ENCODE peak calls at places on chromosomes 13 and 19, in ten cellular contexts. R, M, C, I, F, Z, L, Y, A and W are unnamed samples.

GRCh38 chr19:38506723-38507550 is 73.4 kb downstream of the RYR1 start:
- DNase-seq in R (peak), M (peak), C (peak), I (peak), F (peak), Z (peak), L (peak), Y (peak), A (peak), W (peak)

GRCh38 chr13:38743499-38743898 is 56.6 kb downstream of the FREM2 start:
- DNase-seq in R (peak), M (no peak), C (no peak), I (no peak), F (no peak), Z (no peak), L (no peak), Y (no peak), A (no peak), W (no peak)

GRCh38 chr19:41031926-41032325 is 40.8 kb downstream of the CYP2B6 start:
- DNase-seq in R (no peak), M (peak), C (no peak), I (no peak), F (no peak), Z (no peak), L (no peak), Y (no peak), A (no peak), W (no peak)

GRCh38 chr13:104143760-104144406 is 1077.7 kb upstream of the SLC10A2 start:
- DNase-seq in R (peak), M (peak), C (no peak), I (no peak), F (peak), Z (no peak), L (no peak), Y (peak), A (no peak), W (no peak)

GRCh38 chr19:17405250-17406038 is at the start of gene BST2:
- DNase-seq in R (peak), M (peak), C (peak), I (peak), F (peak), Z (peak), L (peak), Y (no peak), A (peak), W (no peak)

GRCh38 chr19:43759515-43759914 is 4.8 kb upstream of the SMG9 start:
- DNase-seq in R (no peak), M (no peak), C (peak), I (no peak), F (peak), Z (peak), L (no peak), Y (no peak), A (no peak), W (no peak)

GRCh38 chr13:65999441-65999840 is 1230.7 kb downstream of the PCDH9 start:
- DNase-seq in R (no peak), M (no peak), C (no peak), I (no peak), F (no peak), Z (no peak), L (no peak), Y (no peak), A (no peak), W (no peak)

GRCh38 chr13:45048890-45049407 is 59.6 kb downstream of the GPALPP1 start:
- DNase-seq in R (peak), M (no peak), C (no peak), I (no peak), F (peak), Z (no peak), L (no peak), Y (no peak), A (no peak), W (no peak)

GRCh38 chr19:14090509-14091085 is at the start of gene SAMD1:
- DNase-seq in R (peak), M (peak), C (peak), I (peak), F (peak), Z (peak), L (no peak), Y (peak), A (peak), W (peak)

GRCh38 chr19:18995804-18996241 is 37.5 kb downstream of the SUGP2 start:
- DNase-seq in R (peak), M (peak), C (peak), I (peak), F (peak), Z (peak), L (no peak), Y (peak), A (peak), W (no peak)

GRCh38 chr19:17869114-17869608 is 2.6 kb upstream of the SLC5A5 start:
- DNase-seq in R (no peak), M (no peak), C (no peak), I (no peak), F (peak), Z (no peak), L (no peak), Y (no peak), A (no peak), W (no peak)

GRCh38 chr13:80029170-80029569 is 311.8 kb downstream of the SPRY2 start:
- DNase-seq in R (no peak), M (no peak), C (no peak), I (peak), F (no peak), Z (no peak), L (no peak), Y (no peak), A (peak), W (no peak)

GRCh38 chr13:79483302-79483701 is 2.3 kb downstream of the NDFIP2 start:
- DNase-seq in R (no peak), M (no peak), C (peak), I (no peak), F (no peak), Z (peak), L (no peak), Y (no peak), A (no peak), W (no peak)

GRCh38 chr13:49495783-49496762 is at the start of gene PHF11:
- DNase-seq in R (peak), M (peak), C (peak), I (peak), F (peak), Z (peak), L (peak), Y (peak), A (peak), W (peak)

GRCh38 chr19:7326105-7326877 is 22.4 kb upstream of the ARHGEF18 start:
- DNase-seq in R (peak), M (no peak), C (peak), I (no peak), F (peak), Z (peak), L (no peak), Y (peak), A (no peak), W (no peak)
- TF ChIP-seq CTCF in R (peak), M (peak), C (peak), I (no peak), F (peak), Z (peak), L (no peak), Y (no peak), A (no peak), W (peak)

DNA sequence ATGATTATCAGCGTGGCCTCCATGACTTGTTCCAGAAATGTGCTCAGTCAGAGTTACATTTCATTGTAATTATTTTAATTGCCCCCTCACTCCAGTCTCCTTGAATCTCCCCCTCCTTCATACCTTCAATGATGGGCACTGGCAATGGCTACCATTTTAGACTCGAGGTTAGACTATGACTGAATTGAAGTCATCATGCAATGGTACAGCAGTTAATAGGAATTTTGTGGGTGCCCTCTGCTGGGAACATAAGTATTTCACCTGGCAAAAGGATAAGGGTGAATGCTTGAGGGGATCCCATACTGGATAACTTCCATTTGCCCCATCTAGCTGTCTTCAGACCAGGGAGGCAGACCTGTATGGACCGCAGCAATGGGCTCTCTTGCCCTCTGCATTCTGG is 32.2 kb upstream of the USP12 start:
- DNase-seq in R (no peak), M (no peak), C (peak), I (no peak), F (no peak), Z (no peak), L (no peak), Y (no peak), A (no peak), W (no peak)
- TF ChIP-seq CTCF in R (no peak), M (peak), C (peak), I (no peak), F (peak), Z (peak), L (no peak), Y (no peak), A (peak), W (no peak)

GRCh38 chr13:51883226-51883600 is 21.4 kb downstream of the CCDC70 start:
- DNase-seq in R (no peak), M (no peak), C (no peak), I (no peak), F (no peak), Z (no peak), L (no peak), Y (no peak), A (no peak), W (no peak)
- TF ChIP-seq CTCF in R (no peak), M (no peak), C (no peak), I (no peak), F (no peak), Z (no peak), L (no peak), Y (no peak), A (no peak), W (no peak)

GRCh38 chr13:20704459-20705069 is 1.1 kb downstream of the IL17D start:
- DNase-seq in R (no peak), M (no peak), C (no peak), I (no peak), F (peak), Z (no peak), L (no peak), Y (no peak), A (no peak), W (no peak)

GRCh38 chr13:20702530-20702929 is 969 bp upstream of the IL17D start:
- DNase-seq in R (no peak), M (no peak), C (no peak), I (no peak), F (no peak), Z (no peak), L (no peak), Y (no peak), A (no peak), W (no peak)

GRCh38 chr13:20702945-20703784 is at the start of gene IL17D:
- DNase-seq in R (peak), M (peak), C (no peak), I (peak), F (peak), Z (no peak), L (no peak), Y (peak), A (no peak), W (peak)

GRCh38 chr13:20706661-20707060 is 3.2 kb downstream of the IL17D start:
- DNase-seq in R (no peak), M (no peak), C (no peak), I (no peak), F (no peak), Z (no peak), L (no peak), Y (no peak), A (no peak), W (no peak)

DNA sequence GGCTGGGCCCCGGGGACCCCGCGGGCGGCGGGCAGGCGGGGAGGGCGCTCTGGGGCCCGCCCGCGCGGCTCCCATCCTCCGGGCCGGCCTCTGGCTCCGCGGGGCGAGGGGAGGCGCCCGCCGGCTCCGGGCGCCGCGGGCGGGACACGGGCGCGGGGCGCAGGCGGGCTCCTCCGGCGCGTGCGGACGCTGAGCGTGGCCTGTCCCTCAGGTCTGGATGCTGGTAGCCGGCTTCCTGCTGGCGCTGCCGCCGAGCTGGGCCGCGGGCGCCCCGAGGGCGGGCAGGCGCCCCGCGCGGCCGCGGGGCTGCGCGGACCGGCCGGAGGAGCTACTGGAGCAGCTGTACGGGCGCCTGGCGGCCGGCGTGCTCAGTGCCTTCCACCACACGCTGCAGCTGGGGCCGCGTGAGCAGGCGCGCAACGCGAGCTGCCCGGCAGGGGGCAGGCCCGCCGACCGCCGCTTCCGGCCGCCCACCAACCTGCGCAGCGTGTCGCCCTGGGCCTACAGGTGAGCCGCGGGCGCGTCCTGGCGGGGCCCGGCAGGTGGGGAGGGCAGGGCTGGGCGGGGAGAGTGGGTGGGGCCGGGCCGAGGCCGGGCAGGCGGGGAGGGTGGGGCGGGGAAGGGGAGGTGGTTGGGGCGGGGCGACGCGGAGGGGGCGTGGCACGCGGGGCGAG is 423 bp downstream of the IL17D start:
- DNase-seq in R (peak), M (peak), C (peak), I (peak), F (peak), Z (peak), L (no peak), Y (peak), A (peak), W (peak)
- TF ChIP-seq CTCF in R (peak), M (peak), C (peak), I (peak), F (peak), Z (peak), L (peak), Y (peak), A (peak), W (peak)

DNA sequence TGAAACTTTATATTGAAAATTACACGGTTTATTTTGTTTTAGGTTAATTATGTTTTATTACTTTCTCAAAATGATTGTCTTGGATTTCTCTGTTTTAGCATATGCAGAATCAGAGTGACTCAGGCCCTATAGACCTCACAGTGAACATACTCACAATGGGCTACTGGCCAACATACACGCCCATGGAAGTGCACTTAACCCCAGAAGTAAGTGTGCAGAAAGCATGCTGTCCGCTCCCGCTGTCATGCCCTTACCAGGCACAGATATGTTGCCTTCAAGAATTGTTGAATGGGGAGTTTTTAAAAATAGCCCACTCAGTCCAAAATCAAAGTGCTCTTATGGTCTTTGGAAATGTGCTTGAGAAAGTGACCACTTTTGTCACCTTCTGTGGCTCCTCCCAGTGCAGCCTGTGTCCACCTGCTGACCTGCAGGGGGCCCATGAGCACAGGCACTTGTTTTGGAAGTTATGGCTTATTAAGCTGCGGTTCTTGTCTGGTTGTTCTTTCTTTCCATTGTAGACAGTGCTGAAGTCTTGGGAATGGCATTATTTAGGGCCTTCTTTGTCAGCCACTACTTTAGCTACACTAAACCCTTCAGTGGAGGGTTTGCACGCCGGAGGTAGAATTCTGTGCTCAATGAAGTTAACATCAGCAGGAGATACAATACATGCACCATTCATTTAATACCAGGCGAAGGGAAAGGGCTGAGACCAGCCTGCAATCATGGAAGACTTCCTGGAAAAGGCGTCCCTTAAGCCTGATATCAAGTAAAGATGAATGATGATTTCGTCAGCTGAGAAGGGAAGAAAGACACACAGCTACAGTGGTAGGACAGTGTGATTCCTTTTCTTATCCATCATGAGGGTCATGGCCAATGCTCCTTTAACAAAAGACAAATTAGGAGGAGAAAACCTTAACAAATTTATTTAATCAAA is 36.7 kb downstream of the CUL4A start:
- DNase-seq in R (peak), M (no peak), C (peak), I (no peak), F (no peak), Z (no peak), L (no peak), Y (peak), A (no peak), W (no peak)
- TF ChIP-seq CTCF in R (peak), M (peak), C (peak), I (no peak), F (peak), Z (peak), L (no peak), Y (no peak), A (peak), W (peak)